ENCODE peak calls at places on chromosomes 5 and 9, in four cellular contexts. One of them, this sample, is unnamed.

GRCh38 chr5:399296-400281 is 43.4 kb upstream of the EXOC3 start:
- DNase-seq in transverse colon: peak
- DNase-seq in A549: peak
- DNase-seq in suprapubic skin: peak
- DNase-seq in this sample: peak

GRCh38 chr5:28734396-28734795 is 1696.0 kb upstream of the CDH9 start:
- DNase-seq in transverse colon: no peak
- DNase-seq in A549: no peak
- DNase-seq in suprapubic skin: no peak
- DNase-seq in this sample: no peak

GRCh38 chr5:956941-957729 is 51.5 kb upstream of the NKD2 start:
- DNase-seq in transverse colon: no peak
- DNase-seq in A549: peak
- DNase-seq in suprapubic skin: peak
- DNase-seq in this sample: no peak

GRCh38 chr9:132748450-132748849 is 78.2 kb downstream of the GTF3C4 start:
- DNase-seq in transverse colon: no peak
- DNase-seq in A549: no peak
- DNase-seq in suprapubic skin: peak
- DNase-seq in this sample: no peak

GRCh38 chr5:115816226-115817042 is at the start of gene CDO1:
- DNase-seq in transverse colon: peak
- DNase-seq in A549: no peak
- DNase-seq in suprapubic skin: peak
- DNase-seq in this sample: no peak

GRCh38 chr5:149278811-149279210 is 7.2 kb downstream of the AFAP1L1 start:
- DNase-seq in transverse colon: no peak
- DNase-seq in A549: no peak
- DNase-seq in suprapubic skin: no peak
- DNase-seq in this sample: no peak

GRCh38 chr5:134846641-134846960 is 833 bp downstream of the C5orf24 start:
- DNase-seq in transverse colon: peak
- DNase-seq in A549: no peak
- DNase-seq in suprapubic skin: no peak
- DNase-seq in this sample: no peak

GRCh38 chr9:93568169-93568568 is 8.2 kb upstream of the PHF2 start:
- DNase-seq in transverse colon: no peak
- DNase-seq in A549: no peak
- DNase-seq in suprapubic skin: no peak
- DNase-seq in this sample: no peak

GRCh38 chr5:124537136-124537919 is 209.1 kb downstream of the ZNF608 start:
- DNase-seq in transverse colon: no peak
- DNase-seq in A549: no peak
- DNase-seq in suprapubic skin: no peak
- DNase-seq in this sample: no peak

GRCh38 chr9:134214766-134215394 is 50.5 kb upstream of the RNU6ATAC start:
- DNase-seq in transverse colon: no peak
- DNase-seq in A549: no peak
- DNase-seq in suprapubic skin: no peak
- DNase-seq in this sample: no peak

GRCh38 chr9:20398511-20399338 is 223.6 kb downstream of the MLLT3 start:
- DNase-seq in transverse colon: no peak
- DNase-seq in A549: no peak
- DNase-seq in suprapubic skin: no peak
- DNase-seq in this sample: no peak

GRCh38 chr5:37112383-37112991 is 136.7 kb downstream of the CPLANE1 start:
- DNase-seq in transverse colon: no peak
- DNase-seq in A549: no peak
- DNase-seq in suprapubic skin: no peak
- DNase-seq in this sample: no peak

GRCh38 chr9:5851445-5851844 is 18.5 kb upstream of the ERMP1 start:
- DNase-seq in transverse colon: peak
- DNase-seq in A549: no peak
- DNase-seq in suprapubic skin: no peak
- DNase-seq in this sample: no peak

GRCh38 chr9:69877852-69878507 is 57.4 kb downstream of the CFAP95 start:
- DNase-seq in transverse colon: no peak
- DNase-seq in A549: peak
- DNase-seq in suprapubic skin: no peak
- DNase-seq in this sample: no peak

GRCh38 chr5:40679071-40679997 is at the start of gene PTGER4:
- DNase-seq in transverse colon: peak
- DNase-seq in A549: peak
- DNase-seq in suprapubic skin: peak
- DNase-seq in this sample: peak

GRCh38 chr5:156188026-156188425 is 138.9 kb upstream of the SGCD start:
- DNase-seq in transverse colon: no peak
- DNase-seq in A549: no peak
- DNase-seq in suprapubic skin: no peak
- DNase-seq in this sample: no peak

GRCh38 chr5:91061946-91062586 is 321.1 kb downstream of the ARRDC3 start:
- DNase-seq in transverse colon: no peak
- DNase-seq in A549: no peak
- DNase-seq in suprapubic skin: no peak
- DNase-seq in this sample: no peak

GRCh38 chr9:93033541-93033940 is 25.0 kb upstream of the SUSD3 start:
- DNase-seq in transverse colon: no peak
- DNase-seq in A549: no peak
- DNase-seq in suprapubic skin: no peak
- DNase-seq in this sample: no peak

GRCh38 chr9:6910032-6910431 is 152.3 kb downstream of the KDM4C start:
- DNase-seq in transverse colon: no peak
- DNase-seq in A549: peak
- DNase-seq in suprapubic skin: no peak
- DNase-seq in this sample: no peak

GRCh38 chr5:58411372-58411771 is 48.5 kb downstream of the PLK2 start:
- DNase-seq in transverse colon: no peak
- DNase-seq in A549: no peak
- DNase-seq in suprapubic skin: no peak
- DNase-seq in this sample: no peak

GRCh38 chr9:111038336-111039202 is at the start of gene LPAR1:
- DNase-seq in transverse colon: peak
- DNase-seq in A549: no peak
- DNase-seq in suprapubic skin: peak
- DNase-seq in this sample: peak

GRCh38 chr5:61525573-61526142 is 193.6 kb downstream of the ZSWIM6 start:
- DNase-seq in transverse colon: no peak
- DNase-seq in A549: no peak
- DNase-seq in suprapubic skin: no peak
- DNase-seq in this sample: no peak

GRCh38 chr5:119404033-119404432 is 48.2 kb downstream of the TNFAIP8 start:
- DNase-seq in transverse colon: no peak
- DNase-seq in A549: no peak
- DNase-seq in suprapubic skin: no peak
- DNase-seq in this sample: no peak

GRCh38 chr5:122602700-122603099 is 172.2 kb upstream of the SNX2 start:
- DNase-seq in transverse colon: no peak
- DNase-seq in A549: no peak
- DNase-seq in suprapubic skin: no peak
- DNase-seq in this sample: no peak

GRCh38 chr5:83983852-83984251 is 263.2 kb upstream of the HAPLN1 start:
- DNase-seq in transverse colon: no peak
- DNase-seq in A549: no peak
- DNase-seq in suprapubic skin: no peak
- DNase-seq in this sample: no peak

GRCh38 chr5:158560170-158560569 is 539.5 kb downstream of the EBF1 start:
- DNase-seq in transverse colon: no peak
- DNase-seq in A549: no peak
- DNase-seq in suprapubic skin: no peak
- DNase-seq in this sample: peak
- TF ChIP-seq EP300 in transverse colon: no peak
- TF ChIP-seq EP300 in A549: no peak
- TF ChIP-seq EP300 in suprapubic skin: no peak
- TF ChIP-seq EP300 in this sample: no peak

GRCh38 chr9:83043583-83043982 is 19.4 kb downstream of the RASEF start:
- DNase-seq in transverse colon: no peak
- DNase-seq in A549: no peak
- DNase-seq in suprapubic skin: no peak
- DNase-seq in this sample: no peak

GRCh38 chr9:83047839-83048775 is 14.8 kb downstream of the RASEF start:
- DNase-seq in transverse colon: peak
- DNase-seq in A549: peak
- DNase-seq in suprapubic skin: no peak
- DNase-seq in this sample: peak
- TF ChIP-seq EP300 in transverse colon: no peak
- TF ChIP-seq EP300 in A549: peak
- TF ChIP-seq EP300 in suprapubic skin: no peak
- TF ChIP-seq EP300 in this sample: no peak

GRCh38 chr5:93189707-93190120 is 391.3 kb downstream of the NR2F1-AS1 start:
- DNase-seq in transverse colon: no peak
- DNase-seq in A549: peak
- DNase-seq in suprapubic skin: no peak
- DNase-seq in this sample: no peak

GRCh38 chr5:93188876-93189485 is 392.0 kb downstream of the NR2F1-AS1 start:
- DNase-seq in transverse colon: no peak
- DNase-seq in A549: no peak
- DNase-seq in suprapubic skin: no peak
- DNase-seq in this sample: no peak

GRCh38 chr5:93184041-93184440 is 397.0 kb downstream of the NR2F1-AS1 start:
- DNase-seq in transverse colon: no peak
- DNase-seq in A549: no peak
- DNase-seq in suprapubic skin: no peak
- DNase-seq in this sample: no peak

GRCh38 chr5:93191016-93191415 is 390.0 kb downstream of the NR2F1-AS1 start:
- DNase-seq in transverse colon: no peak
- DNase-seq in A549: no peak
- DNase-seq in suprapubic skin: no peak
- DNase-seq in this sample: no peak

GRCh38 chr5:93186031-93186682 is 394.9 kb downstream of the NR2F1-AS1 start:
- DNase-seq in transverse colon: no peak
- DNase-seq in A549: no peak
- DNase-seq in suprapubic skin: no peak
- DNase-seq in this sample: no peak
- TF ChIP-seq EP300 in transverse colon: no peak
- TF ChIP-seq EP300 in A549: no peak
- TF ChIP-seq EP300 in suprapubic skin: no peak
- TF ChIP-seq EP300 in this sample: no peak

GRCh38 chr9:1047605-1048235 is 2.4 kb upstream of the DMRT2 start:
- DNase-seq in transverse colon: peak
- DNase-seq in A549: no peak
- DNase-seq in suprapubic skin: peak
- DNase-seq in this sample: no peak

GRCh38 chr9:1046639-1047604 is 3.2 kb upstream of the DMRT2 start:
- DNase-seq in transverse colon: no peak
- DNase-seq in A549: no peak
- DNase-seq in suprapubic skin: no peak
- DNase-seq in this sample: no peak

GRCh38 chr9:1044643-1045042 is 5.5 kb upstream of the DMRT2 start:
- DNase-seq in transverse colon: no peak
- DNase-seq in A549: no peak
- DNase-seq in suprapubic skin: peak
- DNase-seq in this sample: no peak

GRCh38 chr9:1042466-1042865 is 7.7 kb upstream of the DMRT2 start:
- DNase-seq in transverse colon: peak
- DNase-seq in A549: no peak
- DNase-seq in suprapubic skin: no peak
- DNase-seq in this sample: no peak
- TF ChIP-seq EP300 in transverse colon: no peak
- TF ChIP-seq EP300 in A549: no peak
- TF ChIP-seq EP300 in suprapubic skin: no peak
- TF ChIP-seq EP300 in this sample: no peak

DNA sequence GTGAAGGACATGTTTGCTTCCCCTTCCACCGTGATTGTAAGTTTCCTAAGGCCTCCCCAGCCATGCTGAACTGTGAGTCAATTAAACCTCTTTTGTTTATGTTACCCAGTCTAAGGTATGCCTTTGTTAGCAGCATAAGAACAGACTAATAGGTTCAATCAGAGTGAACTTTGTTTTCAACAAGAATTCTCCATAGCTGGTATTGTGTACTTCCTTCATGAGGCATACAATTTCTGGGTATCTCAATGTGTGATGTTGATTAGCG is 535.8 kb upstream of the MEF2C start:
- DNase-seq in transverse colon: no peak
- DNase-seq in A549: no peak
- DNase-seq in suprapubic skin: no peak
- DNase-seq in this sample: no peak
- TF ChIP-seq EP300 in transverse colon: no peak
- TF ChIP-seq EP300 in A549: no peak
- TF ChIP-seq EP300 in suprapubic skin: no peak
- TF ChIP-seq EP300 in this sample: no peak

GRCh38 chr9:127570533-127571111 is 41.5 kb upstream of the STXBP1 start:
- DNase-seq in transverse colon: no peak
- DNase-seq in A549: no peak
- DNase-seq in suprapubic skin: no peak
- DNase-seq in this sample: peak
- TF ChIP-seq EP300 in transverse colon: no peak
- TF ChIP-seq EP300 in A549: no peak
- TF ChIP-seq EP300 in suprapubic skin: no peak
- TF ChIP-seq EP300 in this sample: no peak

DNA sequence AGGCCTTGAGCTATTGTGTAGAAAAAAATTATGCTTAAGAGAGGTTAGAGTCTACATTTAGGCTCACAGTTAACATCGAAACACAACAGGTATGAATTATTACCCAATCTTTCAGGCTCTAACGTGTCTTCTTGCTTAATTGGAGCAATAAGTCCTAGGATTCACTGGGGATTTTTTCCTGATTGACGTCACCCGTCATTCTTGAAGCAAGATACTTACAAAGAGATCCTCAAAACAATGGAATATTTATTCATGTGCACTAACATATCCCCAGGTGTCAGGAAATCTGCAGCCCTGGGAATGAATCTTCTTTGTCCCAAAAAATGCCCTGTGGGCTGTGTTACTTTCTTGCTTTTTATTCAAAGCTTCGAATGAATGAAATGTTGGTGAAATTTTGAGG is 413.5 kb downstream of the NFIB start:
- DNase-seq in transverse colon: no peak
- DNase-seq in A549: no peak
- DNase-seq in suprapubic skin: no peak
- DNase-seq in this sample: no peak
- TF ChIP-seq EP300 in transverse colon: no peak
- TF ChIP-seq EP300 in A549: no peak
- TF ChIP-seq EP300 in suprapubic skin: no peak
- TF ChIP-seq EP300 in this sample: no peak

DNA sequence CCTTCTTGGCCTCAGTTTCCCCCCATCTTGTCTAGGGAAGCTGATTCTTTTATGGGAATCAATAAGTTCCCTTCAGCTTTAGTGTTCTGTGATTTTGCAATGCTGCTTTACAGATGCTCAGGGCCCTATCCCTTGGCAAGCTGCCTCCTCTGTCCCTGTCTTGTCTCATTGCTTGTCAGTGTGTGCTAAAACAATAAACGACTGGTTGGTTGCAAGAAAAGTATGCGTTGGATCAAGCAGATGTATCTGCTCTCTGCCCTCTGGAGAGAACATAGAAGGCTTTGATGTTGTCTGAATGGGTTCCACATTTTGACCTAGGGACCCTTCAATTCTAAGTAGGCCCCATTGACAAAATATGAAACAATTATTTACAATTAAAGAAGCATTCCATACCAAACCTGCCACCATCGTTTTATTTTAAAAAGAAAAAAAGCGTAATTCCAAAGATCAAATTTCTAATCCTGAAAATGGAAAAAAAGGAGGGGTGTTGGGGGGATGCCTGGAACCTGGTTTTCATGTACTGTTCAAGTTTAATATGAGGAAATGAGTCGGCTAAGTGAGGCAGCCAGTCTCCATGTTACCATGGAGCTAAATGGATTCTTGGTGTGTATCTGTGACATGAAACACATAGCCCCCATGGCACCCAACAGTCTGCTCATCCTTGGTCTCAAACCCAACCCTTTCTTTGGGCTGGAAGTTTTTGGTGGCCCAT is 31.2 kb upstream of the TARS1 start:
- DNase-seq in transverse colon: peak
- DNase-seq in A549: no peak
- DNase-seq in suprapubic skin: no peak
- DNase-seq in this sample: no peak
- TF ChIP-seq EP300 in transverse colon: peak
- TF ChIP-seq EP300 in A549: no peak
- TF ChIP-seq EP300 in suprapubic skin: no peak
- TF ChIP-seq EP300 in this sample: no peak